ENCODE peak calls at places on chromosomes 16 and 17, in six cellular contexts. V, Q, Y, J, Z and G are unnamed samples.

GRCh38 chr17:32536736-32537646 is 50.2 kb downstream of the CDK5R1 start:
- DNase-seq in V (no peak), Q (peak), Y (no peak), J (no peak), Z (no peak), G (peak)

GRCh38 chr16:67764153-67764552 is 42.2 kb downstream of the RANBP10 start:
- DNase-seq in V (no peak), Q (no peak), Y (no peak), J (no peak), Z (peak), G (no peak)

GRCh38 chr17:42276609-42277341 is 584 bp upstream of the STAT5B start:
- DNase-seq in V (no peak), Q (peak), Y (peak), J (peak), Z (peak), G (no peak)

GRCh38 chr16:29943846-29944669 is 17.8 kb upstream of the TMEM219 start:
- DNase-seq in V (no peak), Q (peak), Y (peak), J (peak), Z (no peak), G (peak)

GRCh38 chr16:64773184-64773583 is 348.7 kb downstream of the CDH11 start:
- DNase-seq in V (no peak), Q (no peak), Y (no peak), J (no peak), Z (no peak), G (peak)

GRCh38 chr16:83992624-83993023 is 24.6 kb downstream of the NECAB2 start:
- DNase-seq in V (no peak), Q (peak), Y (peak), J (peak), Z (no peak), G (peak)

GRCh38 chr17:73510981-73511442 is 133.2 kb downstream of the SDK2 start:
- DNase-seq in V (no peak), Q (no peak), Y (no peak), J (no peak), Z (peak), G (no peak)

GRCh38 chr17:58262149-58262548 is 18.6 kb downstream of the MPO start:
- DNase-seq in V (no peak), Q (no peak), Y (no peak), J (no peak), Z (no peak), G (no peak)

GRCh38 chr16:67741118-67741517 is 22.0 kb upstream of the GFOD2 start:
- DNase-seq in V (no peak), Q (no peak), Y (no peak), J (no peak), Z (peak), G (no peak)

GRCh38 chr17:48459070-48459469 is 29.1 kb upstream of the SKAP1 start:
- DNase-seq in V (no peak), Q (no peak), Y (no peak), J (no peak), Z (no peak), G (no peak)

GRCh38 chr17:45147102-45147580 is 1.1 kb upstream of the HEXIM1 start:
- DNase-seq in V (peak), Q (peak), Y (no peak), J (no peak), Z (peak), G (no peak)

GRCh38 chr16:73026754-73027654 is 20.9 kb downstream of the ZFHX3 start:
- DNase-seq in V (no peak), Q (no peak), Y (no peak), J (no peak), Z (no peak), G (no peak)

GRCh38 chr17:29723283-29724047 is 100.8 kb upstream of the CORO6 start:
- DNase-seq in V (peak), Q (no peak), Y (no peak), J (no peak), Z (no peak), G (no peak)

GRCh38 chr16:660459-661183 is 7.3 kb upstream of the RHOT2 start:
- DNase-seq in V (peak), Q (peak), Y (peak), J (peak), Z (peak), G (no peak)

GRCh38 chr16:57883953-57884654 is 81.8 kb upstream of the KIFC3 start:
- DNase-seq in V (no peak), Q (no peak), Y (no peak), J (no peak), Z (no peak), G (no peak)

GRCh38 chr17:44738214-44738906 is 20.4 kb upstream of the ADAM11 start:
- DNase-seq in V (no peak), Q (no peak), Y (no peak), J (no peak), Z (no peak), G (no peak)

GRCh38 chr17:43444223-43445008 is 39.4 kb upstream of the DHX8 start:
- DNase-seq in V (no peak), Q (no peak), Y (peak), J (no peak), Z (no peak), G (no peak)
- H3K4me3 ChIP-seq in V (no peak), Q (no peak), Y (no peak), J (no peak), Z (no peak), G (no peak)

DNA sequence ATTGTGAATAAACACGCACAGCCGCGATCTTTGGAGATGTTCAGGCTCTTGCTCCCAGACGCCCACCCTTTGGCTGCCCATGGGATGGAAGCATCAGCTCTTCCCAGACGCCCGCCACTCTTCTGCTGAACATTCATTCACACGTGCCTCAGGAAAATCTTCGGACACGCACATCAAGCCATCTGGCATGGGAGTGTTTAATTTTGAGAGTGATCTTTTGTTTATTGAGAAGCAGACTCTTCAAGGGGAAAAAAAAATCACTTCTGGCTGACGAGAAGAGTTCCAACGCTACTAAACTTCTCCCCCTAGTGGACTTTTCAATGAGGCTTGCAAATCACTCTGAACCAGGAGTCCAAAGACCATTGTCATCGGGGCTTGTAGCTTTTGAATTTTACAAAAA is 62.0 kb upstream of the NUDT7 start:
- DNase-seq in V (no peak), Q (peak), Y (peak), J (peak), Z (no peak), G (peak)
- TF ChIP-seq CTCF in V (peak), Q (peak), Y (peak), J (peak), Z (peak), G (peak)

DNA sequence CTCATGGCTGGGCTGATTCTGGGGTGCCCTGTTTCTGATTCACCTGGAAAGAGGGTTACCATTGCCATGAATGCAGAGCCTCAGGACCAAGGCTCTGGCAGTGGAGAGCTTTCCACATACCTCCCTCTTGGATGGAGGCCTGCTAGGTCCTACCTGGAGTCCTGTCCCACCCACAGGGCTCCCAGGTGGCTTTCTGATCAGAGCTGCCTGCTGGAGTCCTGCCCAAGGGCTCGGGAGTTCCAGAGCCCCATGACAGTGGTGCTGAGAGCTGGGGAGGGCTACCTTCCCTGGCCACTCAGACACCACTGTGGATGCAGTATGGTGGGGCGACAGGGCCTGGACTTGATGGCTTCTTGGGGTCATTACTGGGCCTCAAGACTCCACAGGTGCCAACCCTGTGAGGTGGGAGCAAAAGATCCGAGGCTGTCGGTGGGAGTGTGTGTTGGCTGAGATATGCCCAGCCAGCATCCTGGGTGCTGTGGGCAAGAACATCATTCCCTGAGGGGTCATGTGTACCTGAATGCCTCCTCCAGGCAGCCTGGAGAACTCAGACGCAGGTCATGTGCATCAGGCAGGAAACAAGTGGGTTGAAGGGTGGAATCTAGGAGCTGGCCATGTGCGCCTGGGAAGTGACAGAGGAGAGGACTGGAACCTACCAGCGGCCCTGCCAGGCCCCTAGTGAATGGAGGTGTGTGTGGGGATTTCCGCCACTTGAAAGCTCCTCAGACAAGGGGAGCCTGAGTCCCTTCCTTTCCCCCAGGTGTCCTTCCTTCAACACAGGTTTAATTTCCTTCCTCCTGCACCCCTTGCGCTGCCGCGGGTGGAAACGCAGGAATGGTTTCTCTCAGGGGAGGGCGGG is 2.3 kb upstream of the WNT3 start:
- DNase-seq in V (no peak), Q (no peak), Y (no peak), J (no peak), Z (no peak), G (no peak)
- H3K4me3 ChIP-seq in V (no peak), Q (no peak), Y (no peak), J (no peak), Z (no peak), G (no peak)

DNA sequence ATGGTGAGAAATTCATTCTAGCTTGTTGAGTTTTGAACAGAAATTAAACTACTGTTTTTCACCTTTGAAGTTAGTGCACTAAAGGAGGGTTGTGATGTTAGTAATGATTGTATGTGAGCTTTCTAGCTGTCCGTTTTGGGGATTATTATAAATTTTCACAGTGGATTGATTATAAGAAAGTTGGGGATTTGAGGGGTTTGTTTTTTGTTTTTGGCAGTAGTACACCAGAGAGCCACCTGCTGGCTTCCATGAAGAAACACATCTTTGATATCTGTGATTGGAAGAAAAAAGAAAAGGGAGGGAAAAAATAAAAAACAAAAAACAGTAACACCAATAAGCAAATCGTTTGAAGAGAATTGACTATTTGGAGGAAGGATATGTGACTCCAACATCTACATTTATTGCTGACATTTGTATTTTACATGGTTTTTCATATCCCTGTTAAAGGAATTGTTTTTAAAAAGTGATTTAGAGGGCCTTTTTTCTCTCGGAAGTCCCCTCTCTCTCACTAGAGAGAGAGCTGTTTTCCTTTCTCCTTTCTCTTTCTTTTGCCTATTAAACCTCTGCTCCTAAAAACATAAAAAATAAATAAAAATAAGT is 1469.5 kb upstream of the GOT2 start:
- DNase-seq in V (peak), Q (no peak), Y (peak), J (no peak), Z (no peak), G (no peak)
- TF ChIP-seq CTCF in V (peak), Q (no peak), Y (peak), J (peak), Z (no peak), G (peak)

GRCh38 chr17:50129946-50130777 is at the start of gene SAMD14:
- DNase-seq in V (no peak), Q (no peak), Y (no peak), J (no peak), Z (peak), G (no peak)

GRCh38 chr17:50130778-50131317 is 888 bp upstream of the SAMD14 start:
- DNase-seq in V (no peak), Q (no peak), Y (no peak), J (no peak), Z (no peak), G (no peak)

GRCh38 chr17:50127661-50128361 is 2.1 kb downstream of the SAMD14 start:
- DNase-seq in V (no peak), Q (no peak), Y (no peak), J (no peak), Z (no peak), G (no peak)

GRCh38 chr17:50128441-50129302 is 1.3 kb downstream of the SAMD14 start:
- DNase-seq in V (no peak), Q (no peak), Y (no peak), J (no peak), Z (no peak), G (no peak)

DNA sequence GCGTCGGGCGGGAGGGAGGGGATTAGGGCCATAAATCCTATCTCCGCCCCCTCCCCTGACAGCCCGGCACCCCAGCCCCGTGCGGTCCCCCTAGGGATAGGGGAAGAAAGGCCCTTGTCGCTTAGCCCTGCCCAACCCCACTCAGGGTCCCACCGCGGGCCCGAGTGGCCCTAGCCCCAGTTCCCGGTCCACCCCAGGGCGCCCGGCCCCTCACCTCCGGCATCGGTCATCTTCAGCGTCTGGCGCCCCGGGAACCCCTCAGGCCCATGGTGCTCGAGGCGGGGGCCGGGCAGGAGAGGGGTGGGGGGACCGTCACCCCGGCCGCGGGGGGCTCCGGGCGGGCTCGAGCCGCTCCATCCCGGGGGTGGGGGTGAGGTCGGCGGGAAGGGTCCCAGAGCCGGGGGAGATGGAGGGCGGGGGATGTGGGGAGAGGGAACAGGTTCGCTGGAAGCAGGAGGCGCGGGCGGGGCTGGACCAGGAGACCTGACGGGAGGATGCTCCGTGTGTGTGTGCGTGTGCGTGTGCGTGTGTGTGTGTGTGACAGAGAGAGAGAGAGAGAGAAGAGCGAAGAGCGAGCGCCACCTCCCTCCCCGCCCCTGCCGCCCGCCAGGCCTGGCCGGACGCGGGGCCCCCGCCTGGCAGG is 536 bp downstream of the SAMD14 start:
- DNase-seq in V (no peak), Q (no peak), Y (no peak), J (no peak), Z (peak), G (no peak)
- H3K4me3 ChIP-seq in V (peak), Q (peak), Y (peak), J (peak), Z (peak), G (peak)

DNA sequence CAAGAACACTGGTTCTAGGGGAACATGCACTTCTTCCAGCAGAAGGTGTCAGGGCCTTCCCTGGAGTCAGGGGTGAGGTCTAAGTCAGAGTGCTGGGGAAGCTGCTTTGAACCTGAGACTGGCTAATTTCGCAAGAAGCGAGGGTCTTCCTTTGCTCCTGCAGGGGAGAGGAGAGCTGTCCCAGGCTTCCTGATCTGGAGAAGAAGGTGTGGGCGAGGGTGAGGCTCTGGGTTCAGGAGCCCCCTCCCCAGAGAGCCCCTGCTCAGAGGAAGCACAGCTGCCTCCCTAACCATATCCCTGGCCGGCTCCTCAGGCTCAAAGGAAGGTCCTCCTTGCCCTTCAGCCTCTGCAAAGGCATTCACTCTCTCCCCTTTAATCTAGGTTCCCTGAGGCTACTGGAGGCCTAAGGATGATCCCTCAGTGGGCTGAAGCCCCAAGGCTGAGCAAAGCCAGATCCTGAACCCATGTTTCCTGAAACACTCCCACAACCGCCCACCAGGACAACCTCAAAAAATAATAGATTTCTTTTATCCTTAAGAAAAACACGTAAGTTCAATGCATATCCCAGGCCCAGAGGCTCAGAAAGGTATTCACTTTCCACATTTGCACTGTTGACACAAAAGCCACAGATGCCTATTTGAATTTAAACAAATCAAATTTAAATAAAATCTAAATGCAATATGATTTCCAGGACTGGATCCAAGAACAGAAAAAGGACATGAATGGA is 71.4 kb upstream of the RCVRN start:
- DNase-seq in V (no peak), Q (no peak), Y (no peak), J (no peak), Z (no peak), G (no peak)
- TF ChIP-seq CTCF in V (no peak), Q (no peak), Y (no peak), J (no peak), Z (no peak), G (no peak)

DNA sequence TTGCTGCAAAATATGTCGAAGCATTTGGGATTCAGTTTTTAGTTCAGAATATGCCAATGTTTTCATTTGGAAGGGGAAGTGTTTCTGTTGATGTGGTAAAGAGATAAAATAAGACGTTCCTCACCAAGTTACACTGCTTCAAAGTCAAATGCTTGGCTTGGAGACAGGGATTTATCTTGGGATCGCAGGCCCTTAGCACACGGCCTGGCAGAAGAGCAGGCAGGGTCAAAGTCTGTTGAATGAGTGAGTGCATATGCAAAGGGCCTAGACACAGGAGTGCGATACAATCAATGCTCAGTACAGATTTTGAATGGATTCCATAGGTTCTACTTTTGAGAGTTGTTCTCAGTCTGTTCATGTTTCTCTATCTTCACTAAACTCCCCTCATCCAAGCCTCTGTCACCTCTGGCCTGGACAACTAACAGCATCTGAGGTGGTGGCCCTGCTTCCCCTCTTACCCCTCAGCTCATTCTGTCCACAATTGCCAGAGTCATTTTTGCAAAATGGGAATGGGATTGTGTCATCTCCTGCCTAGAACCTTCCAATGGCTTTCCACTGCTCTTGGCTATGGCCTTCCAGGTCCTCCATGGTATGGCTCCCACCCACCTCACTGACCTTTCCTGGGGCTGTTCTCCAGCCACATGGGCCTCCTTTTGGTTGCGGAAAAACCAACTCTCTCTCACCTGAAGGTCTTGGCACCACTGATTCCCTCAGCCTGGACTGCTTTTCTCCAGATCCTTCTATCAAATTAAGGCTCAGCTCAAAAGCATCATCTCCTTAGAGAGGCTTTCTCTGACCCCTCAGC is 3.2 kb downstream of the DEXI start:
- DNase-seq in V (no peak), Q (no peak), Y (no peak), J (no peak), Z (no peak), G (no peak)
- H3K4me3 ChIP-seq in V (no peak), Q (peak), Y (no peak), J (peak), Z (peak), G (no peak)